ENCODE peak calls at places on chromosomes 3 and 15, in seven cellular contexts. L is kidney epithelial cell, B is GM13977, C is HepG2, R is H9, G is activated B cell treated with CpG ODN at 0.5 μM for 24 hours, P is thoracic aorta. E is an unnamed sample.

GRCh38 chr3:28240440-28240839 is 979 bp upstream of the CMC1 start:
- DNase-seq in C (peak), R (peak), L (no peak), B (no peak), G (peak), P (no peak), E (no peak)

GRCh38 chr15:87212041-87212440 is 1044.5 kb downstream of the NTRK3 start:
- DNase-seq in L (no peak), C (no peak), P (no peak), B (no peak), R (no peak), G (no peak), E (no peak)

GRCh38 chr15:19973718-19974117 is 567.9 kb downstream of the GOLGA6L6 start:
- DNase-seq in G (no peak), P (no peak), R (no peak), C (no peak), L (no peak), B (no peak), E (no peak)

GRCh38 chr3:50610181-50610971 is 1.2 kb downstream of the CISH start:
- DNase-seq in R (no peak), P (no peak), L (no peak), C (no peak), B (no peak), G (no peak), E (no peak)

GRCh38 chr3:150497956-150498355 is 48.3 kb downstream of the SERP1 start:
- DNase-seq in C (no peak), P (no peak), B (no peak), R (no peak), G (no peak), L (no peak), E (no peak)

GRCh38 chr15:73681073-73681472 is 3.1 kb upstream of the CD276 start:
- DNase-seq in P (no peak), B (no peak), C (no peak), L (no peak), R (no peak), G (no peak), E (no peak)

GRCh38 chr3:105173972-105174371 is 192.7 kb upstream of the ALCAM start:
- DNase-seq in L (no peak), R (no peak), G (no peak), P (no peak), B (no peak), C (no peak), E (no peak)

GRCh38 chr3:37741644-37742043 is 120.0 kb upstream of the CTDSPL start:
- DNase-seq in C (peak), P (peak), R (no peak), G (no peak), L (no peak), B (no peak), E (no peak)

GRCh38 chr3:51498871-51499790 is 684 bp downstream of the DCAF1 start:
- DNase-seq in R (peak), G (peak), L (peak), B (peak), C (peak), P (peak), E (peak)

DNA sequence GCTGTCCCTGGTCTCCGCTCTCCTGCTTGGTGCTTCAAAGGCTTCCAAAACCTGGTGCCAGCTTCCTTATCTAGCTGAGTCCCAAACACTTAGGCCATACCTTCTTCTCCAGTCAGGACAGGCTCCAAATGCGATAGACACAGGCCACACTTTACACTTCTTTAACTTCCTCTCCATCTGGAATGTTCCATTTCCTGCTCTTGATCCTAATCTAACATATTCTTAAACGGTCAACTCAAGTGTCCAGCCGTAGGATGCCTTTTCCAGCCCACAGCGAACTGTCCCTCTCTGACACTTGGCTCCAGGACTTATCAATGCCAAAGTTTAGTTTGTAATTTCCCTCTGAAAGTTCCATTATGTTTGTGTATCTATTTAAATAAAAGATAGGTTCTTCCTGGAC is 19.2 kb upstream of the PLA2G4F start:
- DNase-seq in P (no peak), G (no peak), C (no peak), B (no peak), L (no peak), R (no peak), E (no peak)
- TF ChIP-seq CTCF in P (no peak), G (no peak), C (no peak), B (no peak), L (no peak), R (no peak), E (no peak)

DNA sequence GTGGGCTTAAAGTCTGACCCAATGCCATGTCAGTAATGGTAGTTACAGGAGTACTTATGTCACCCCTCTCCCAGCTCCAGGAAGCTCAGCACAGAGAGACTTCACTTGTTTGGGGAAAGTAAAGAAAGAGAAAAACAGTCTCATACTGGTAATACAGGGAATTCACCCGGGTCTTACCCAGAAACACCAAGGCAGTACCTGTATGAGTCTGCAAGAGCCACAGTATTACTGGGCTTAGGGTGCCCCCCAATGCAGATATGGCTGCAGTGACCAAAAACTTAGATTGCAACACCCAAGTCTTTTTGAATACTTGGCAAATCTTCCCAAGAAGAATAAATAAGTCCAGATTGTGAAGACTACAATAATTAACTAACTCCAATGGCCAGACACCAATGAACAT is 622.1 kb downstream of the IGSF11 start:
- DNase-seq in B (no peak), P (no peak), C (no peak), L (no peak), G (no peak), R (no peak), E (peak)
- TF ChIP-seq CTCF in B (peak), P (no peak), C (no peak), L (no peak), G (no peak), R (no peak), E (peak)

GRCh38 chr15:98953000-98953776 is 54.4 kb downstream of the PGPEP1L start:
- DNase-seq in P (no peak), C (no peak), G (no peak), R (no peak), B (peak), L (no peak), E (peak)
- TF ChIP-seq CTCF in P (no peak), C (no peak), G (no peak), R (no peak), B (no peak), L (no peak), E (no peak)

GRCh38 chr15:45087513-45087912 is 26.5 kb downstream of the DUOX2 start:
- DNase-seq in B (no peak), P (no peak), R (no peak), L (no peak), G (no peak), C (peak), E (no peak)
- TF ChIP-seq CTCF in B (no peak), P (no peak), R (peak), L (no peak), G (no peak), C (peak), E (peak)

GRCh38 chr3:52904000-52904399 is 6.7 kb upstream of the STIMATE start:
- DNase-seq in B (no peak), G (no peak), C (peak), L (no peak), R (no peak), P (no peak), E (no peak)

GRCh38 chr3:52910823-52911222 is 13.5 kb upstream of the STIMATE start:
- DNase-seq in G (no peak), P (no peak), L (no peak), C (no peak), R (no peak), B (no peak), E (no peak)

GRCh38 chr3:52904552-52904951 is 7.2 kb upstream of the STIMATE start:
- DNase-seq in P (no peak), C (no peak), R (no peak), B (no peak), L (no peak), G (no peak), E (no peak)

GRCh38 chr3:52912885-52913731 is 15.8 kb upstream of the STIMATE start:
- DNase-seq in P (no peak), R (no peak), C (no peak), G (no peak), L (no peak), B (no peak), E (no peak)

DNA sequence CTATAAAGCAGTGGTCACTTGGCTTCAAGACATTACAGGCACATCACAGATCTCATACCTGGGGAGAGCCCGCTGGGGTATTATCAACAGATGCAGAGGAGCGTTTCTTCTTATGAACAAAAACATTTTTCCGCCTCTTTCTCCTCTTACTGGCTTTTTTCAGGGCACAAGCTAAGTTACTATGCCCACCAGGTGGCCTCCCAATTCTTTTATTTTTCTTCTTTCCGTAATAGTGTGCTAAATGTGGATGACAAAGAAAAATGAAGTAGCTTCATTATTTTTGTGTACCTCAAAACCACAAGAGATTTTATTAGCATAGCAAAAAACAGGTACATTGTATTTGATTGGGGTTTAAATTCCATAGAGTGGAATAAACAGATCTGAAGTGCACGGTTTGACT is 10.1 kb upstream of the STIMATE start:
- DNase-seq in C (no peak), R (no peak), G (no peak), P (no peak), L (no peak), B (no peak), E (no peak)
- TF ChIP-seq CTCF in C (no peak), R (peak), G (no peak), P (no peak), L (no peak), B (no peak), E (no peak)

DNA sequence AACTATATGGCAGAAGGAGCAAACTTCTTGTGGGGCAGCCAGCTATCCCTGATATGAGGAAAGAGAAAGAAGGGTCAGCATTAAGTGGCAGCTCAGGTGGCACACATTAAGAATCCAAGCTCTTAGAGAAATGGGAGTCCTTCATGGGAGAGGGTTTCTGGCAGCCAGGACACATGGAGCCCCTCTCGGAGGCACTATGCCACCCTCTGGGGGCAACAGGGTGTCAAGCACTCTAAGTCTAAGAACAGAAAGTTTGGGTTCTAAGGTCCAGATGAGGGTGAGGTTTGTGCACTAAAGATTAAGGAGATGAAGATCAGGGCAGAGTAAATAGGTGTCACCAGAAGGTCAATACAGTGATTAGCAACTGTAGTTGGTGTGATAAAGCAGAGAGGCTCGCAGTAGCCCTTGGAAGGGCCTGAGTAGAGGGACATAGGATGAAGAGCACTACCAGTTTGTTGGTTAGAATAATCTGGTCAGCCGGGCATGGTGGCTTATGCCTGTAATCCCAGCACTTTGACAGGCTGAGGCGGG is 89.3 kb downstream of the ST6GAL1 start:
- DNase-seq in R (no peak), B (no peak), L (no peak), C (peak), P (no peak), G (no peak), E (no peak)
- TF ChIP-seq CTCF in R (peak), B (peak), L (no peak), C (peak), P (no peak), G (no peak), E (peak)